ENCODE peak calls at places on chromosome 21, in five cellular contexts. T, F, L, R and I are unnamed samples.

GRCh38 chr21:45847870-45848269 is 133.7 kb upstream of the COL6A1 start:
- DNase-seq in T (no peak), F (no peak), L (no peak), R (no peak), I (no peak)

GRCh38 chr21:43734830-43735229 is 15.9 kb downstream of the PDXK start:
- DNase-seq in T (no peak), F (no peak), L (no peak), R (no peak), I (no peak)

GRCh38 chr21:31557956-31558838 is 101.3 kb upstream of the SOD1 start:
- DNase-seq in T (peak), F (peak), L (no peak), R (peak), I (peak)

GRCh38 chr21:45990741-45991605 is 9.4 kb downstream of the COL6A1 start:
- DNase-seq in T (no peak), F (no peak), L (no peak), R (peak), I (no peak)

GRCh38 chr21:27464643-27465042 is 497.8 kb upstream of the ADAMTS5 start:
- DNase-seq in T (no peak), F (no peak), L (no peak), R (no peak), I (no peak)

GRCh38 chr21:27802816-27803475 is 836.1 kb upstream of the ADAMTS5 start:
- DNase-seq in T (no peak), F (no peak), L (no peak), R (peak), I (peak)

GRCh38 chr21:28160378-28160777 is 832.3 kb downstream of the LTN1 start:
- DNase-seq in T (peak), F (no peak), L (no peak), R (no peak), I (no peak)

GRCh38 chr21:46667735-46668380 is 32.4 kb downstream of the PRMT2 start:
- DNase-seq in T (peak), F (no peak), L (no peak), R (peak), I (peak)

GRCh38 chr21:32336711-32337110 is 38.1 kb downstream of the MRAP start:
- DNase-seq in T (no peak), F (no peak), L (no peak), R (peak), I (no peak)

GRCh38 chr21:38422067-38422466 is 76.2 kb downstream of the ERG start:
- DNase-seq in T (no peak), F (no peak), L (no peak), R (no peak), I (no peak)

GRCh38 chr21:26966978-26967913 is at the start of gene ADAMTS5:
- DNase-seq in T (peak), F (no peak), L (peak), R (peak), I (peak)

GRCh38 chr21:39422468-39423241 is 22.9 kb downstream of the LCA5L start:
- DNase-seq in T (no peak), F (no peak), L (no peak), R (no peak), I (no peak)

GRCh38 chr21:44697811-44698734 is 1.1 kb downstream of the KRTAP10-12 start:
- DNase-seq in T (no peak), F (no peak), L (no peak), R (no peak), I (no peak)

GRCh38 chr21:44940116-44940631 is 345 bp downstream of the SLX9 start:
- DNase-seq in T (no peak), F (no peak), L (no peak), R (no peak), I (no peak)

GRCh38 chr21:42760361-42760970 is 107.0 kb downstream of the PDE9A start:
- DNase-seq in T (no peak), F (no peak), L (no peak), R (no peak), I (no peak)

GRCh38 chr21:39938086-39938611 is 70.9 kb downstream of the PCP4 start:
- DNase-seq in T (no peak), F (no peak), L (no peak), R (no peak), I (no peak)

GRCh38 chr21:21146587-21147373 is 148.6 kb downstream of the NCAM2 start:
- DNase-seq in T (no peak), F (no peak), L (no peak), R (no peak), I (no peak)

GRCh38 chr21:37225440-37225839 is 41.7 kb downstream of the VPS26C start:
- DNase-seq in T (no peak), F (peak), L (no peak), R (no peak), I (no peak)

GRCh38 chr21:27513825-27514224 is 546.9 kb upstream of the ADAMTS5 start:
- DNase-seq in T (no peak), F (no peak), L (no peak), R (no peak), I (no peak)

GRCh38 chr21:45753445-45753844 is 109.9 kb downstream of the PCBP3 start:
- DNase-seq in T (no peak), F (no peak), L (no peak), R (no peak), I (no peak)

GRCh38 chr21:38769253-38769780 is 36.4 kb upstream of the ETS2 start:
- DNase-seq in T (peak), F (no peak), L (no peak), R (no peak), I (no peak)

GRCh38 chr21:41321211-41321907 is 4.8 kb downstream of the FAM3B start:
- DNase-seq in T (no peak), F (no peak), L (no peak), R (no peak), I (no peak)